ENCODE peak calls at places on chromosomes 6 and 20, in eight cellular contexts. One of them, this sample, is unnamed.

GRCh38 chr6:30557683-30557981 is 537 bp downstream of the PRR3 start:
- DNase-seq in sigmoid colon: no peak
- DNase-seq in naive thymus-derived CD4-positive, alpha-beta T cell: no peak
- DNase-seq in mucosa of descending colon: no peak
- DNase-seq in CD8-positive, alpha-beta T cell: no peak
- DNase-seq in cardiac muscle cell: no peak
- DNase-seq in CD8-positive, alpha-beta memory T cell: no peak
- DNase-seq in Karpas-422: peak; percentile 80
- DNase-seq in this sample: no peak

GRCh38 chr20:1813101-1813529 is 82.1 kb upstream of the SIRPA start:
- DNase-seq in sigmoid colon: peak; percentile 79
- DNase-seq in naive thymus-derived CD4-positive, alpha-beta T cell: no peak
- DNase-seq in mucosa of descending colon: peak; percentile 52
- DNase-seq in CD8-positive, alpha-beta T cell: no peak
- DNase-seq in cardiac muscle cell: peak; percentile 80
- DNase-seq in CD8-positive, alpha-beta memory T cell: no peak
- DNase-seq in Karpas-422: no peak
- DNase-seq in this sample: no peak

GRCh38 chr6:95545691-95546090 is 31.6 kb upstream of the MANEA start:
- DNase-seq in sigmoid colon: no peak
- DNase-seq in naive thymus-derived CD4-positive, alpha-beta T cell: no peak
- DNase-seq in mucosa of descending colon: no peak
- DNase-seq in CD8-positive, alpha-beta T cell: no peak
- DNase-seq in cardiac muscle cell: no peak
- DNase-seq in CD8-positive, alpha-beta memory T cell: no peak
- DNase-seq in Karpas-422: no peak
- DNase-seq in this sample: no peak

GRCh38 chr6:135411339-135411738 is 86.2 kb downstream of the AHI1 start:
- DNase-seq in sigmoid colon: no peak
- DNase-seq in naive thymus-derived CD4-positive, alpha-beta T cell: no peak
- DNase-seq in mucosa of descending colon: peak; percentile 10
- DNase-seq in CD8-positive, alpha-beta T cell: no peak
- DNase-seq in cardiac muscle cell: no peak
- DNase-seq in CD8-positive, alpha-beta memory T cell: no peak
- DNase-seq in Karpas-422: no peak
- DNase-seq in this sample: no peak

GRCh38 chr6:129863664-129864063 is 2.5 kb upstream of the TMEM244 start:
- DNase-seq in sigmoid colon: no peak
- DNase-seq in naive thymus-derived CD4-positive, alpha-beta T cell: no peak
- DNase-seq in mucosa of descending colon: no peak
- DNase-seq in CD8-positive, alpha-beta T cell: no peak
- DNase-seq in cardiac muscle cell: no peak
- DNase-seq in CD8-positive, alpha-beta memory T cell: no peak
- DNase-seq in Karpas-422: no peak
- DNase-seq in this sample: no peak

GRCh38 chr6:124119591-124119990 is 315.9 kb downstream of the NKAIN2 start:
- DNase-seq in sigmoid colon: no peak
- DNase-seq in naive thymus-derived CD4-positive, alpha-beta T cell: no peak
- DNase-seq in mucosa of descending colon: no peak
- DNase-seq in CD8-positive, alpha-beta T cell: no peak
- DNase-seq in cardiac muscle cell: no peak
- DNase-seq in CD8-positive, alpha-beta memory T cell: no peak
- DNase-seq in Karpas-422: no peak
- DNase-seq in this sample: no peak

GRCh38 chr6:130239755-130240154 is 17.0 kb upstream of the SAMD3 start:
- DNase-seq in sigmoid colon: no peak
- DNase-seq in naive thymus-derived CD4-positive, alpha-beta T cell: no peak
- DNase-seq in mucosa of descending colon: no peak
- DNase-seq in CD8-positive, alpha-beta T cell: no peak
- DNase-seq in cardiac muscle cell: no peak
- DNase-seq in CD8-positive, alpha-beta memory T cell: no peak
- DNase-seq in Karpas-422: no peak
- DNase-seq in this sample: no peak

GRCh38 chr6:129440691-129441090 is 269.3 kb downstream of the ARHGAP18 start:
- DNase-seq in sigmoid colon: no peak
- DNase-seq in naive thymus-derived CD4-positive, alpha-beta T cell: no peak
- DNase-seq in mucosa of descending colon: no peak
- DNase-seq in CD8-positive, alpha-beta T cell: no peak
- DNase-seq in cardiac muscle cell: peak; percentile 26
- DNase-seq in CD8-positive, alpha-beta memory T cell: no peak
- DNase-seq in Karpas-422: no peak
- DNase-seq in this sample: no peak

GRCh38 chr6:28648035-28648877 is 122.6 kb downstream of the GPX5 start:
- DNase-seq in sigmoid colon: no peak
- DNase-seq in naive thymus-derived CD4-positive, alpha-beta T cell: peak; percentile 41
- DNase-seq in mucosa of descending colon: peak; percentile 17
- DNase-seq in CD8-positive, alpha-beta T cell: peak; percentile 28
- DNase-seq in cardiac muscle cell: peak; percentile 81
- DNase-seq in CD8-positive, alpha-beta memory T cell: no peak
- DNase-seq in Karpas-422: peak; percentile 94
- DNase-seq in this sample: peak; percentile 18

GRCh38 chr6:154962751-154963150 is 32.4 kb upstream of the TIAM2 start:
- DNase-seq in sigmoid colon: no peak
- DNase-seq in naive thymus-derived CD4-positive, alpha-beta T cell: no peak
- DNase-seq in mucosa of descending colon: peak; percentile 8
- DNase-seq in CD8-positive, alpha-beta T cell: no peak
- DNase-seq in cardiac muscle cell: peak; percentile 61
- DNase-seq in CD8-positive, alpha-beta memory T cell: no peak
- DNase-seq in Karpas-422: no peak
- DNase-seq in this sample: no peak

GRCh38 chr6:83252717-83253116 is 59.6 kb downstream of the RWDD2A start:
- DNase-seq in sigmoid colon: no peak
- DNase-seq in naive thymus-derived CD4-positive, alpha-beta T cell: no peak
- DNase-seq in mucosa of descending colon: no peak
- DNase-seq in CD8-positive, alpha-beta T cell: no peak
- DNase-seq in cardiac muscle cell: peak; percentile 55
- DNase-seq in CD8-positive, alpha-beta memory T cell: no peak
- DNase-seq in Karpas-422: no peak
- DNase-seq in this sample: no peak

GRCh38 chr6:3280866-3281465 is 22.2 kb downstream of the PSMG4 start:
- DNase-seq in sigmoid colon: peak; percentile 60
- DNase-seq in naive thymus-derived CD4-positive, alpha-beta T cell: no peak
- DNase-seq in mucosa of descending colon: no peak
- DNase-seq in CD8-positive, alpha-beta T cell: no peak
- DNase-seq in cardiac muscle cell: peak; percentile 16
- DNase-seq in CD8-positive, alpha-beta memory T cell: no peak
- DNase-seq in Karpas-422: no peak
- DNase-seq in this sample: no peak

GRCh38 chr6:168035661-168036616 is 38.5 kb downstream of the KIF25 start:
- DNase-seq in sigmoid colon: no peak
- DNase-seq in naive thymus-derived CD4-positive, alpha-beta T cell: no peak
- DNase-seq in mucosa of descending colon: peak; percentile 75
- DNase-seq in CD8-positive, alpha-beta T cell: no peak
- DNase-seq in cardiac muscle cell: peak; percentile 70
- DNase-seq in CD8-positive, alpha-beta memory T cell: no peak
- DNase-seq in Karpas-422: no peak
- DNase-seq in this sample: no peak

GRCh38 chr6:29456971-29457370 is at the start of the genes OR11A1 and OR2H1:
- DNase-seq in sigmoid colon: no peak
- DNase-seq in naive thymus-derived CD4-positive, alpha-beta T cell: no peak
- DNase-seq in mucosa of descending colon: no peak
- DNase-seq in CD8-positive, alpha-beta T cell: no peak
- DNase-seq in cardiac muscle cell: no peak
- DNase-seq in CD8-positive, alpha-beta memory T cell: no peak
- DNase-seq in Karpas-422: no peak
- DNase-seq in this sample: no peak

GRCh38 chr6:99031957-99032356 is 84.2 kb upstream of the FBXL4 start:
- DNase-seq in sigmoid colon: no peak
- DNase-seq in naive thymus-derived CD4-positive, alpha-beta T cell: no peak
- DNase-seq in mucosa of descending colon: no peak
- DNase-seq in CD8-positive, alpha-beta T cell: no peak
- DNase-seq in cardiac muscle cell: no peak
- DNase-seq in CD8-positive, alpha-beta memory T cell: no peak
- DNase-seq in Karpas-422: no peak
- DNase-seq in this sample: no peak

GRCh38 chr6:122438975-122439374 is 32.6 kb downstream of the SERINC1 start:
- DNase-seq in sigmoid colon: no peak
- DNase-seq in naive thymus-derived CD4-positive, alpha-beta T cell: no peak
- DNase-seq in mucosa of descending colon: no peak
- DNase-seq in CD8-positive, alpha-beta T cell: no peak
- DNase-seq in cardiac muscle cell: no peak
- DNase-seq in CD8-positive, alpha-beta memory T cell: no peak
- DNase-seq in Karpas-422: no peak
- DNase-seq in this sample: no peak

GRCh38 chr6:111605100-111605748 is 454 bp downstream of the TRAF3IP2 start:
- DNase-seq in sigmoid colon: peak; percentile 92
- DNase-seq in naive thymus-derived CD4-positive, alpha-beta T cell: peak; percentile 35
- DNase-seq in mucosa of descending colon: peak; percentile 64
- DNase-seq in CD8-positive, alpha-beta T cell: no peak
- DNase-seq in cardiac muscle cell: peak; percentile 96
- DNase-seq in CD8-positive, alpha-beta memory T cell: no peak
- DNase-seq in Karpas-422: peak; percentile 85
- DNase-seq in this sample: peak; percentile 71
- H3K4me1 ChIP-seq in sigmoid colon: no peaks in the 10 kb centered on the region
- H3K4me1 ChIP-seq in naive thymus-derived CD4-positive, alpha-beta T cell: peaks cover 15% of the 10 kb centered on the region
- H3K4me1 ChIP-seq in mucosa of descending colon: peaks cover 36% of the 10 kb centered on the region
- H3K4me1 ChIP-seq in CD8-positive, alpha-beta T cell: peaks cover 22% of the 10 kb centered on the region
- H3K4me1 ChIP-seq in cardiac muscle cell: peaks cover 46% of the 10 kb centered on the region
- H3K4me1 ChIP-seq in CD8-positive, alpha-beta memory T cell: peaks cover 14% of the 10 kb centered on the region
- H3K4me1 ChIP-seq in Karpas-422: peaks cover 40% of the 10 kb centered on the region
- H3K4me1 ChIP-seq in this sample: peaks cover 49% of the 10 kb centered on the region

DNA sequence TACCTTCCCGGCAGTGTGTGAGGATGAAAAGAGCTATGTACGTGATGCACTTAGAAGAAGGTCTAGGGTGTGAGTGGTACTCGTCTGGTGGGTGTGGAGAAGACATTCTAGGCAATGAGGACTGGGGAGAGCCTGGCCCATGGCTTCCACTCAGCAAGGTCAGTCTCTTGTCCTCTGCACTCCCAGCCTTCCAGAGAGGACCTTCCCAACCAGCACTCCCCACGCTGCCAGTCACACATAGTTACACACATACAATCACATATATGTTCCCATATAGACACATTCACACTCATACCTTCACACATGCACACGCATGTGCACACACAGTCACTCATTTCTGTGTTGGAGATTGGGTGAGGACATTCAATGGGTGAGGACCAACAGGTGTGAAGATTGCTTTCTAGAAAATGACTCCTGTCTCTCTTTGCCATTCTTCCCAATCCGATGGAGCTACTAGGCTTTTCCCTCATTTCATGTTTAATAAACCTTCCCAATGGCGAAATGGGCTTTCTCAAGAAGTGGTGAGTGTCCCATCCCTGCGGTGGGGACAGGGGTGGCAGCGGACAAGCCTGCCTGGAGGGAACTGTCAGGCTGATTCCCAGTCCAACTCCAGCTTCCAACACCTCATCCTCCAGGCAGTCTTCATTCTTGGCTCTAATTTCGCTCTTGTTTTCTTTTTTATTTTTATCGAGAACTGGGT is 30.4 kb downstream of the SRSF3 start:
- DNase-seq in sigmoid colon: peak; percentile 40
- DNase-seq in naive thymus-derived CD4-positive, alpha-beta T cell: no peak
- DNase-seq in mucosa of descending colon: no peak
- DNase-seq in CD8-positive, alpha-beta T cell: no peak
- DNase-seq in cardiac muscle cell: no peak
- DNase-seq in CD8-positive, alpha-beta memory T cell: no peak
- DNase-seq in Karpas-422: no peak
- DNase-seq in this sample: no peak
- H3K4me1 ChIP-seq in sigmoid colon: no peaks in the 10 kb centered on the region
- H3K4me1 ChIP-seq in naive thymus-derived CD4-positive, alpha-beta T cell: peaks cover 6% of the 10 kb centered on the region
- H3K4me1 ChIP-seq in mucosa of descending colon: peaks cover 40% of the 10 kb centered on the region
- H3K4me1 ChIP-seq in CD8-positive, alpha-beta T cell: peaks cover 3% of the 10 kb centered on the region
- H3K4me1 ChIP-seq in cardiac muscle cell: peaks cover 7% of the 10 kb centered on the region
- H3K4me1 ChIP-seq in CD8-positive, alpha-beta memory T cell: peaks cover 7% of the 10 kb centered on the region
- H3K4me1 ChIP-seq in Karpas-422: no peaks in the 10 kb centered on the region
- H3K4me1 ChIP-seq in this sample: peaks cover 43% of the 10 kb centered on the region

GRCh38 chr6:11272491-11273192 is 40.2 kb upstream of the NEDD9 start:
- DNase-seq in sigmoid colon: no peak
- DNase-seq in naive thymus-derived CD4-positive, alpha-beta T cell: no peak
- DNase-seq in mucosa of descending colon: peak; percentile 65
- DNase-seq in CD8-positive, alpha-beta T cell: no peak
- DNase-seq in cardiac muscle cell: peak; percentile 33
- DNase-seq in CD8-positive, alpha-beta memory T cell: no peak
- DNase-seq in Karpas-422: no peak
- DNase-seq in this sample: no peak
- H3K4me1 ChIP-seq in sigmoid colon: no peaks in the 10 kb centered on the region
- H3K4me1 ChIP-seq in naive thymus-derived CD4-positive, alpha-beta T cell: peaks cover 27% of the 10 kb centered on the region
- H3K4me1 ChIP-seq in mucosa of descending colon: peaks cover 75% of the 10 kb centered on the region
- H3K4me1 ChIP-seq in CD8-positive, alpha-beta T cell: peaks cover 19% of the 10 kb centered on the region
- H3K4me1 ChIP-seq in cardiac muscle cell: peaks cover 54% of the 10 kb centered on the region
- H3K4me1 ChIP-seq in CD8-positive, alpha-beta memory T cell: peaks cover 24% of the 10 kb centered on the region
- H3K4me1 ChIP-seq in Karpas-422: no peaks in the 10 kb centered on the region
- H3K4me1 ChIP-seq in this sample: peaks cover 57% of the 10 kb centered on the region

DNA sequence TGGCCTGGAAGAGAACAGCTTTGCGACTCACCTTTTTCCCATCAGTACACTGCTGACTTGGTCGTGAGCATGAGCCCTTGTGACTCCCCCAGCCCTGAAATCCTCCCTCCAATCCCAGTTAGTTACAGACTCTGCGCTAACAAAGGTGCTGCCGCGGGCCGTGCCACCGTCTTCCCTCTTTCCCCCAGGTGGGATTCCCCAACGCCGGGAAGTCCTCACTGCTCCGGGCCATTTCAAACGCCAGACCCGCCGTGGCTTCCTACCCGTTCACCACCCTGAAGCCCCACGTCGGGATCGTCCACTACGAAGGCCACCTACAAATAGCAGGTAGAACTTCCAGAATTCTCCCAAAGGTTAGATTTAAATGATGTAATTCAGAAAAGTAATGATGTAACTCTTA is 16.1 kb downstream of the MTG2 start:
- DNase-seq in sigmoid colon: no peak
- DNase-seq in naive thymus-derived CD4-positive, alpha-beta T cell: no peak
- DNase-seq in mucosa of descending colon: no peak
- DNase-seq in CD8-positive, alpha-beta T cell: no peak
- DNase-seq in cardiac muscle cell: no peak
- DNase-seq in CD8-positive, alpha-beta memory T cell: no peak
- DNase-seq in Karpas-422: no peak
- DNase-seq in this sample: no peak
- H3K4me1 ChIP-seq in sigmoid colon: no peaks in the 10 kb centered on the region
- H3K4me1 ChIP-seq in naive thymus-derived CD4-positive, alpha-beta T cell: no peaks in the 10 kb centered on the region
- H3K4me1 ChIP-seq in mucosa of descending colon: no peaks in the 10 kb centered on the region
- H3K4me1 ChIP-seq in CD8-positive, alpha-beta T cell: no peaks in the 10 kb centered on the region
- H3K4me1 ChIP-seq in cardiac muscle cell: no peaks in the 10 kb centered on the region
- H3K4me1 ChIP-seq in CD8-positive, alpha-beta memory T cell: no peaks in the 10 kb centered on the region
- H3K4me1 ChIP-seq in Karpas-422: no peaks in the 10 kb centered on the region
- H3K4me1 ChIP-seq in this sample: no peaks in the 10 kb centered on the region

DNA sequence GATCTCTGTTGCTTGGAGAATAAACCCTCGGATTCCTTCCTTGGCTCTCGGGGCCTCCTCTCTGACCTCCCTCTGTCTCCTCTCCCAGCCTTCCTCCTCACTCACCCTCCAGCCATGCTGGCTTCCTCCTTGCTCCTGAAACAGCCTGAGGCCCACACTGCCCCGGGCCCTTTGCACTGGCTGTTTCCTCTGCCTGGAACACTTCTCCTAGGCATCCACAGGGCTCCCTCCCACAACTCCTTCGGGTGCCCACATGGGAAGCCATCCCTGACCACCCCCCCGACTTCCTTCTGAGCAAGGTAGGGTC is 87.7 kb downstream of the CEBPB start:
- DNase-seq in sigmoid colon: no peak
- DNase-seq in naive thymus-derived CD4-positive, alpha-beta T cell: no peak
- DNase-seq in mucosa of descending colon: no peak
- DNase-seq in CD8-positive, alpha-beta T cell: no peak
- DNase-seq in cardiac muscle cell: no peak
- DNase-seq in CD8-positive, alpha-beta memory T cell: no peak
- DNase-seq in Karpas-422: no peak
- DNase-seq in this sample: no peak
- H3K4me1 ChIP-seq in sigmoid colon: no peaks in the 10 kb centered on the region
- H3K4me1 ChIP-seq in naive thymus-derived CD4-positive, alpha-beta T cell: no peaks in the 10 kb centered on the region
- H3K4me1 ChIP-seq in mucosa of descending colon: no peaks in the 10 kb centered on the region
- H3K4me1 ChIP-seq in CD8-positive, alpha-beta T cell: no peaks in the 10 kb centered on the region
- H3K4me1 ChIP-seq in cardiac muscle cell: no peaks in the 10 kb centered on the region
- H3K4me1 ChIP-seq in CD8-positive, alpha-beta memory T cell: no peaks in the 10 kb centered on the region
- H3K4me1 ChIP-seq in Karpas-422: no peaks in the 10 kb centered on the region
- H3K4me1 ChIP-seq in this sample: peaks cover 21% of the 10 kb centered on the region

This sample was measured in body of pancreas.